ENCODE peak calls at places on chromosomes 4 and X, in seven cellular contexts. One of them, this sample, is unnamed.

GRCh38 chr4:85067342-85067741 is 100.9 kb upstream of the WDFY3 start:
- DNase-seq in renal cortical epithelial cell: no peak
- DNase-seq in HCT116: no peak
- DNase-seq in RWPE1: no peak
- DNase-seq in coronary artery: no peak
- DNase-seq in GM03348: no peak
- DNase-seq in hypothalamus: no peak
- DNase-seq in this sample: no peak

GRCh38 chr4:151717909-151718613 is 42.7 kb downstream of the GATB start:
- DNase-seq in renal cortical epithelial cell: no peak
- DNase-seq in coronary artery: no peak
- DNase-seq in hypothalamus: no peak
- DNase-seq in HCT116: no peak
- DNase-seq in GM03348: no peak
- DNase-seq in RWPE1: no peak
- DNase-seq in this sample: no peak

GRCh38 chr4:1021386-1022050 is 10.1 kb downstream of the FGFRL1 start:
- DNase-seq in GM03348: no peak
- DNase-seq in HCT116: no peak
- DNase-seq in renal cortical epithelial cell: no peak
- DNase-seq in coronary artery: no peak
- DNase-seq in hypothalamus: no peak
- DNase-seq in RWPE1: no peak
- DNase-seq in this sample: no peak

GRCh38 chr4:152937535-152938236 is 1.6 kb downstream of the FHDC1 start:
- DNase-seq in HCT116: no peak
- DNase-seq in coronary artery: no peak
- DNase-seq in renal cortical epithelial cell: no peak
- DNase-seq in GM03348: peak
- DNase-seq in RWPE1: peak
- DNase-seq in hypothalamus: peak
- DNase-seq in this sample: peak

GRCh38 chrX:155329293-155329692 is 5.1 kb downstream of the CLIC2 start:
- DNase-seq in GM03348: no peak
- DNase-seq in RWPE1: no peak
- DNase-seq in renal cortical epithelial cell: no peak
- DNase-seq in hypothalamus: no peak
- DNase-seq in HCT116: no peak
- DNase-seq in coronary artery: no peak
- DNase-seq in this sample: no peak

GRCh38 chr4:41103657-41104056 is 110.7 kb downstream of the APBB2 start:
- DNase-seq in RWPE1: no peak
- DNase-seq in hypothalamus: no peak
- DNase-seq in coronary artery: no peak
- DNase-seq in HCT116: no peak
- DNase-seq in GM03348: no peak
- DNase-seq in renal cortical epithelial cell: no peak
- DNase-seq in this sample: no peak

GRCh38 chrX:140495739-140496138 is 9.1 kb downstream of the SOX3 start:
- DNase-seq in RWPE1: no peak
- DNase-seq in renal cortical epithelial cell: no peak
- DNase-seq in HCT116: no peak
- DNase-seq in coronary artery: no peak
- DNase-seq in GM03348: no peak
- DNase-seq in hypothalamus: no peak
- DNase-seq in this sample: no peak

GRCh38 chrX:49844622-49845021 is 15.5 kb downstream of the PAGE4 start:
- DNase-seq in GM03348: no peak
- DNase-seq in coronary artery: no peak
- DNase-seq in RWPE1: no peak
- DNase-seq in HCT116: no peak
- DNase-seq in hypothalamus: peak
- DNase-seq in renal cortical epithelial cell: no peak
- DNase-seq in this sample: no peak

GRCh38 chrX:42242044-42242443 is 318.7 kb upstream of the CASK start:
- DNase-seq in renal cortical epithelial cell: no peak
- DNase-seq in hypothalamus: no peak
- DNase-seq in GM03348: peak
- DNase-seq in coronary artery: no peak
- DNase-seq in HCT116: no peak
- DNase-seq in RWPE1: no peak
- DNase-seq in this sample: no peak

GRCh38 chr4:95027906-95028618 is 270.3 kb downstream of the BMPR1B start:
- DNase-seq in RWPE1: no peak
- DNase-seq in coronary artery: no peak
- DNase-seq in HCT116: no peak
- DNase-seq in renal cortical epithelial cell: peak
- DNase-seq in GM03348: no peak
- DNase-seq in hypothalamus: no peak
- DNase-seq in this sample: no peak

GRCh38 chrX:3142259-3143042 is 101.2 kb downstream of the ARSF start:
- DNase-seq in HCT116: peak
- DNase-seq in renal cortical epithelial cell: no peak
- DNase-seq in GM03348: no peak
- DNase-seq in hypothalamus: no peak
- DNase-seq in RWPE1: no peak
- DNase-seq in coronary artery: no peak
- DNase-seq in this sample: no peak

GRCh38 chr4:172927096-172927495 is 241.5 kb upstream of the GALNT7 start:
- DNase-seq in renal cortical epithelial cell: no peak
- DNase-seq in coronary artery: no peak
- DNase-seq in RWPE1: no peak
- DNase-seq in hypothalamus: no peak
- DNase-seq in GM03348: no peak
- DNase-seq in HCT116: no peak
- DNase-seq in this sample: no peak

GRCh38 chr4:15232725-15233597 is 194.9 kb upstream of the C1QTNF7 start:
- DNase-seq in renal cortical epithelial cell: peak
- DNase-seq in RWPE1: no peak
- DNase-seq in HCT116: no peak
- DNase-seq in coronary artery: no peak
- DNase-seq in hypothalamus: no peak
- DNase-seq in GM03348: peak
- DNase-seq in this sample: peak

GRCh38 chrX:6228720-6229119 is at the start of gene NLGN4X:
- DNase-seq in coronary artery: no peak
- DNase-seq in renal cortical epithelial cell: no peak
- DNase-seq in RWPE1: no peak
- DNase-seq in HCT116: no peak
- DNase-seq in GM03348: no peak
- DNase-seq in hypothalamus: peak
- DNase-seq in this sample: peak

GRCh38 chrX:130158311-130158710 is 7.3 kb downstream of the AIFM1 start:
- DNase-seq in HCT116: no peak
- DNase-seq in RWPE1: no peak
- DNase-seq in GM03348: no peak
- DNase-seq in hypothalamus: no peak
- DNase-seq in coronary artery: no peak
- DNase-seq in renal cortical epithelial cell: no peak
- DNase-seq in this sample: no peak

GRCh38 chrX:107485019-107485418 is 35.6 kb downstream of the FRMPD3 start:
- DNase-seq in coronary artery: no peak
- DNase-seq in renal cortical epithelial cell: no peak
- DNase-seq in RWPE1: no peak
- DNase-seq in hypothalamus: no peak
- DNase-seq in HCT116: no peak
- DNase-seq in GM03348: peak
- DNase-seq in this sample: peak

GRCh38 chr4:2800691-2801596 is 8.1 kb downstream of the SH3BP2 start:
- DNase-seq in coronary artery: no peak
- DNase-seq in renal cortical epithelial cell: no peak
- DNase-seq in GM03348: peak
- DNase-seq in RWPE1: no peak
- DNase-seq in HCT116: no peak
- DNase-seq in hypothalamus: peak
- DNase-seq in this sample: peak

GRCh38 chr4:139300431-139301142 is 718 bp upstream of the NAA15 start:
- DNase-seq in coronary artery: no peak
- DNase-seq in GM03348: peak
- DNase-seq in renal cortical epithelial cell: peak
- DNase-seq in RWPE1: peak
- DNase-seq in hypothalamus: peak
- DNase-seq in HCT116: no peak
- DNase-seq in this sample: peak

GRCh38 chr4:182897601-182898478 is 19.3 kb downstream of the DCTD start:
- DNase-seq in hypothalamus: no peak
- DNase-seq in RWPE1: no peak
- DNase-seq in renal cortical epithelial cell: no peak
- DNase-seq in coronary artery: no peak
- DNase-seq in HCT116: no peak
- DNase-seq in GM03348: no peak
- DNase-seq in this sample: no peak

GRCh38 chr4:152559641-152560040 is 23.7 kb upstream of the FBXW7 start:
- DNase-seq in renal cortical epithelial cell: no peak
- DNase-seq in RWPE1: no peak
- DNase-seq in GM03348: no peak
- DNase-seq in hypothalamus: no peak
- DNase-seq in coronary artery: no peak
- DNase-seq in HCT116: no peak
- DNase-seq in this sample: no peak

GRCh38 chr4:36281384-36282106 is at the start of gene DTHD1:
- DNase-seq in RWPE1: peak
- DNase-seq in HCT116: no peak
- DNase-seq in GM03348: no peak
- DNase-seq in hypothalamus: no peak
- DNase-seq in coronary artery: no peak
- DNase-seq in renal cortical epithelial cell: peak
- DNase-seq in this sample: no peak

GRCh38 chr4:24611575-24611974 is 27.2 kb upstream of the DHX15 start:
- DNase-seq in renal cortical epithelial cell: no peak
- DNase-seq in HCT116: no peak
- DNase-seq in RWPE1: no peak
- DNase-seq in hypothalamus: no peak
- DNase-seq in GM03348: no peak
- DNase-seq in coronary artery: no peak
- DNase-seq in this sample: no peak

GRCh38 chr4:59647500-59647899 is 1552.6 kb upstream of the ADGRL3 start:
- DNase-seq in hypothalamus: no peak
- DNase-seq in HCT116: no peak
- DNase-seq in GM03348: no peak
- DNase-seq in coronary artery: no peak
- DNase-seq in RWPE1: no peak
- DNase-seq in renal cortical epithelial cell: no peak
- DNase-seq in this sample: no peak

GRCh38 chr4:184617611-184618196 is 31.5 kb downstream of the CASP3 start:
- DNase-seq in hypothalamus: no peak
- DNase-seq in RWPE1: no peak
- DNase-seq in renal cortical epithelial cell: no peak
- DNase-seq in GM03348: no peak
- DNase-seq in HCT116: no peak
- DNase-seq in coronary artery: no peak
- DNase-seq in this sample: no peak

GRCh38 chr4:1523033-1523432 is 116.8 kb upstream of the NKX1-1 start:
- DNase-seq in renal cortical epithelial cell: no peak
- DNase-seq in hypothalamus: no peak
- DNase-seq in RWPE1: no peak
- DNase-seq in GM03348: no peak
- DNase-seq in HCT116: no peak
- DNase-seq in coronary artery: no peak
- DNase-seq in this sample: no peak

GRCh38 chr4:20618010-20618409 is 82.2 kb upstream of the PACRGL start:
- DNase-seq in renal cortical epithelial cell: no peak
- DNase-seq in GM03348: no peak
- DNase-seq in RWPE1: no peak
- DNase-seq in coronary artery: no peak
- DNase-seq in hypothalamus: no peak
- DNase-seq in HCT116: no peak
- DNase-seq in this sample: no peak

GRCh38 chr4:85761803-85762202 is 286.9 kb downstream of the ARHGAP24 start:
- DNase-seq in renal cortical epithelial cell: peak
- DNase-seq in hypothalamus: no peak
- DNase-seq in coronary artery: no peak
- DNase-seq in GM03348: no peak
- DNase-seq in HCT116: no peak
- DNase-seq in RWPE1: no peak
- DNase-seq in this sample: peak

GRCh38 chr4:7416745-7417432 is 17.8 kb downstream of the PSAPL1 start:
- DNase-seq in renal cortical epithelial cell: no peak
- DNase-seq in GM03348: no peak
- DNase-seq in RWPE1: no peak
- DNase-seq in HCT116: no peak
- DNase-seq in coronary artery: peak
- DNase-seq in hypothalamus: no peak
- DNase-seq in this sample: no peak